ENCODE peak calls at places on chromosomes 7 and 10, in four cellular contexts. H is MCF 10A, G is progenitor cell of endocrine pancreas, M is tibial artery. J is an unnamed sample.

GRCh38 chr7:158820656-158821055 is 8.7 kb downstream of the ESYT2 start:
- DNase-seq in H (no peak), G (no peak), M (no peak), J (no peak)

GRCh38 chr7:7321681-7322080 is 139.3 kb downstream of the C1GALT1 start:
- DNase-seq in H (peak), G (no peak), M (no peak), J (no peak)

GRCh38 chr10:5447611-5448071 is 35.3 kb downstream of the NET1 start:
- DNase-seq in H (no peak), G (no peak), M (no peak), J (no peak)

GRCh38 chr7:138431517-138431916 is 28.5 kb upstream of the TRIM24 start:
- DNase-seq in H (no peak), G (no peak), M (no peak), J (no peak)

GRCh38 chr10:69786791-69787190 is 14.9 kb upstream of the COL13A1 start:
- DNase-seq in H (peak), G (no peak), M (no peak), J (no peak)

GRCh38 chr10:33066558-33067236 is 108.7 kb upstream of the ITGB1 start:
- DNase-seq in H (peak), G (no peak), M (no peak), J (no peak)

GRCh38 chr10:61835909-61836232 is 65.6 kb upstream of the ARID5B start:
- DNase-seq in H (no peak), G (no peak), M (no peak), J (no peak)

GRCh38 chr10:62050941-62051433 is 149.5 kb downstream of the ARID5B start:
- DNase-seq in H (peak), G (no peak), M (peak), J (no peak)

GRCh38 chr7:127393370-127394058 is 1.0 kb upstream of the ZNF800 start:
- DNase-seq in H (no peak), G (no peak), M (no peak), J (peak)

DNA sequence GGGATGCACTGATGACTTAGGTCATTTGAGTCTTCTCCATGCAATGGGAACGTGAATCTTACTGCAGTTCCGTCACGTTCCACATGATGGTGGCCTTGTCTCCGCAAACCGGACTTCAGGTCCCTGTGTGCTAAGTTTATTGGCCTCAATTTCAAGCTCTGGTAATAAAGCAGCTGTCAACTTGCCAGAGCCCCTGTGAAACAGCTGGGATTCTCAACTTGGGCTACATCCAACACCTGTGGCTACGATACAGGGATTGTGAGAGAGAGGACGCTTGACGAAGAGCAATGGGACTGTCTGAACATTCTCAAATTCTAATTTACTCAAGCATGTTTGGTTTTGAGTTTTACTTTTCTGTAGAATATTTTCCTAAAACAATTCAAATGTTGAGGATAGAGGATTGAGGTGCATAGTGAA is 174.2 kb downstream of the PTN start:
- DNase-seq in H (peak), G (peak), M (no peak), J (peak)
- TF ChIP-seq CTCF in H (peak), G (peak), M (peak), J (peak)

GRCh38 chr7:369981-370621 is 80.1 kb downstream of the FOXL3 start:
- DNase-seq in H (no peak), G (no peak), M (peak), J (peak)
- TF ChIP-seq CTCF in H (no peak), G (peak), M (no peak), J (no peak)

DNA sequence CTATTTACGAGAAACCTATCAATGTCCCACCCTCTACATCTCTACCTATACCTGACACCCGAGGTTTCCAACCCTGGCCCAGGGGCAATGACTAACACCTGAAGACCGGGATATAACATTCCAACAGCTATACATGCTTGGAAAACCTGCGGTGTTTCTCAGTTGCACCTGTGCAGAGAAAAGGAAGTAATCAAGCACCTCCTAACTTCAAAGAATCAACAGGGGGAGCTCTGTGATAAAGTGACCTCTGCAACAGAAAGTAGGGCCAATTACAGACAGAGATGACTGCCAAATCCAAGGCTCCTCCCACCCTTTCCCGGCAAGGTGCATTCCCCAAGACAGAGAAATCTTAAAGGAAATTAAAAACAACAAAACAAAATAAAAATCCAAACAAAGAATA is 41.3 kb downstream of the CCDC6 start:
- DNase-seq in H (peak), G (no peak), M (no peak), J (no peak)
- TF ChIP-seq CTCF in H (peak), G (peak), M (peak), J (peak)

GRCh38 chr7:72183835-72184234 is 228.3 kb downstream of the CALN1 start:
- DNase-seq in H (no peak), G (no peak), M (no peak), J (no peak)
- TF ChIP-seq CTCF in H (peak), G (peak), M (peak), J (no peak)

GRCh38 chr10:63521389-63522128 is at the start of gene REEP3:
- DNase-seq in H (peak), G (peak), M (peak), J (peak)
- TF ChIP-seq CTCF in H (no peak), G (no peak), M (no peak), J (no peak)